ENCODE peak calls at places on chromosome 19, in eight cellular contexts. Y is H9, V is NCI-H1105, Q is NCI-H510A, R is choroid plexus epithelial cell, W is GM20000, S is dorsolateral prefrontal cortex, D is cardiac fibroblast. I is an unnamed sample.

GRCh38 chr19:55700813-55701212 is 25.8 kb downstream of the EPN1 start:
- DNase-seq in V (no peak), D (no peak), Y (no peak), R (no peak), Q (no peak), W (peak), S (no peak), I (no peak)

GRCh38 chr19:1324792-1325567 is 39.3 kb downstream of the EFNA2 start:
- DNase-seq in S (peak), Q (no peak), R (peak), Y (no peak), V (peak), W (peak), D (peak), I (peak)

GRCh38 chr19:35556025-35556590 is 7.3 kb downstream of the ATP4A start:
- DNase-seq in R (no peak), Y (no peak), W (no peak), D (no peak), V (no peak), S (no peak), Q (no peak), I (no peak)

GRCh38 chr19:31258211-31259052 is 90.8 kb downstream of the TSHZ3 start:
- DNase-seq in D (no peak), V (no peak), R (no peak), S (no peak), W (no peak), Q (no peak), Y (no peak), I (no peak)

GRCh38 chr19:8702350-8702749 is 3.8 kb upstream of the ACTL9 start:
- DNase-seq in R (no peak), S (no peak), D (no peak), Q (no peak), W (no peak), V (no peak), Y (no peak), I (peak)

GRCh38 chr19:2157452-2157851 is 6.1 kb upstream of the AP3D1 start:
- DNase-seq in S (no peak), R (no peak), V (no peak), Y (no peak), D (no peak), Q (no peak), W (no peak), I (no peak)

GRCh38 chr19:34193439-34193838 is 21.1 kb downstream of the LSM14A start:
- DNase-seq in V (no peak), Y (no peak), D (no peak), S (no peak), Q (no peak), R (no peak), W (no peak), I (no peak)

GRCh38 chr19:9309974-9310446 is 372 bp upstream of the ZNF699 start:
- DNase-seq in R (peak), S (peak), D (peak), W (peak), Y (peak), V (peak), Q (peak), I (peak)

GRCh38 chr19:10352764-10353671 is 13.6 kb upstream of the ICAM3 start:
- DNase-seq in Y (peak), R (peak), Q (no peak), W (no peak), S (no peak), V (no peak), D (peak), I (no peak)

GRCh38 chr19:49999371-50000010 is 25.7 kb downstream of the VRK3 start:
- DNase-seq in V (peak), R (no peak), W (no peak), Y (no peak), D (peak), S (peak), Q (no peak), I (no peak)